ENCODE peak calls at places on chromosomes 11 and 22, in six cellular contexts. W is hepatocyte, A is HCT116, J is MM.1S, B is neural progenitor cell, G is PC-3. Z is an unnamed sample. For H3K9me3, the result is how much of the 10 kb centered on the place peaks cover.

GRCh38 chr22:20316217-20316843 is 3.5 kb downstream of the DGCR6L start:
- DNase-seq in W (no peak), A (no peak), J (no peak), B (peak), G (no peak), Z (no peak)

GRCh38 chr11:2331404-2331803 is 29.6 kb downstream of the TSPAN32 start:
- DNase-seq in W (no peak), A (no peak), J (no peak), B (no peak), G (no peak), Z (no peak)

GRCh38 chr11:23903044-23903704 is 593.7 kb upstream of the LUZP2 start:
- DNase-seq in W (peak), A (no peak), J (no peak), B (no peak), G (peak), Z (peak)

GRCh38 chr11:8178297-8178696 is 9.5 kb upstream of the RIC3 start:
- DNase-seq in W (no peak), A (no peak), J (no peak), B (peak), G (no peak), Z (no peak)

GRCh38 chr11:125944350-125945010 is 1.4 kb upstream of the VSIG10L2 start:
- DNase-seq in W (no peak), A (no peak), J (no peak), B (no peak), G (no peak), Z (no peak)

GRCh38 chr11:75652936-75653335 is 15.9 kb downstream of the MAP6 start:
- DNase-seq in W (no peak), A (no peak), J (no peak), B (no peak), G (peak), Z (peak)

GRCh38 chr11:6633422-6634408 is 14.5 kb upstream of the TPP1 start:
- DNase-seq in W (no peak), A (no peak), J (no peak), B (no peak), G (no peak), Z (no peak)

GRCh38 chr11:44146931-44147330 is 51.5 kb downstream of the EXT2 start:
- DNase-seq in W (no peak), A (no peak), J (no peak), B (no peak), G (no peak), Z (no peak)

GRCh38 chr22:38262051-38262795 is 10.6 kb downstream of the TMEM184B start:
- DNase-seq in W (no peak), A (no peak), J (peak), B (peak), G (peak), Z (peak)

GRCh38 chr22:38422615-38423511 is 32.1 kb downstream of the KCNJ4 start:
- DNase-seq in W (no peak), A (no peak), J (no peak), B (no peak), G (no peak), Z (no peak)

GRCh38 chr11:67732045-67732787 is 57.8 kb upstream of the ALDH3B2 start:
- DNase-seq in W (peak), A (peak), J (no peak), B (peak), G (peak), Z (peak)

GRCh38 chr22:41776381-41776780 is 24.1 kb upstream of the CCDC134 start:
- DNase-seq in W (no peak), A (no peak), J (no peak), B (no peak), G (no peak), Z (no peak)

GRCh38 chr11:78801161-78801884 is 226.7 kb upstream of the NARS2 start:
- DNase-seq in W (peak), A (no peak), J (no peak), B (no peak), G (peak), Z (peak)

GRCh38 chr11:34274712-34275398 is 83.0 kb downstream of the ABTB2 start:
- DNase-seq in W (peak), A (peak), J (no peak), B (no peak), G (peak), Z (peak)

GRCh38 chr11:120611576-120611975 is 100.0 kb downstream of the GRIK4 start:
- DNase-seq in W (no peak), A (no peak), J (no peak), B (no peak), G (no peak), Z (no peak)

GRCh38 chr11:117979481-117980211 is 6.5 kb upstream of the IL10RA start:
- DNase-seq in W (no peak), A (no peak), J (no peak), B (no peak), G (no peak), Z (no peak)

GRCh38 chr11:59939482-59939881 is 1.2 kb downstream of the OOSP1 start:
- DNase-seq in W (no peak), A (no peak), J (no peak), B (no peak), G (no peak), Z (no peak)

GRCh38 chr22:48639896-48640732 is 1187.6 kb downstream of the BRD1 start:
- DNase-seq in W (no peak), A (no peak), J (no peak), B (no peak), G (no peak), Z (no peak)

GRCh38 chr11:23124996-23125395 is 264.7 kb upstream of the CCDC179 start:
- DNase-seq in W (no peak), A (no peak), J (no peak), B (no peak), G (peak), Z (no peak)

GRCh38 chr11:5690216-5690615 is 626 bp downstream of the TRIM22 start:
- DNase-seq in W (no peak), A (no peak), J (no peak), B (peak), G (no peak), Z (peak)

GRCh38 chr11:2929880-2930704 is 872 bp upstream of the PHLDA2 start:
- DNase-seq in W (peak), A (peak), J (peak), B (peak), G (peak), Z (peak)

GRCh38 chr22:25374871-25375270 is 155.4 kb downstream of the CRYBB2 start:
- DNase-seq in W (no peak), A (no peak), J (no peak), B (no peak), G (no peak), Z (no peak)

GRCh38 chr22:29377979-29378378 is 10.4 kb downstream of the AP1B1 start:
- DNase-seq in W (no peak), A (no peak), J (no peak), B (no peak), G (peak), Z (no peak)

GRCh38 chr11:116553482-116553881 is 219.3 kb downstream of the BUD13 start:
- DNase-seq in W (no peak), A (no peak), J (no peak), B (peak), G (no peak), Z (no peak)

GRCh38 chr11:104275992-104276391 is 112.0 kb upstream of the PDGFD start:
- DNase-seq in W (no peak), A (no peak), J (no peak), B (no peak), G (peak), Z (peak)

GRCh38 chr11:77091146-77091940 is 11.3 kb upstream of the OMP start:
- DNase-seq in W (peak), A (peak), J (peak), B (peak), G (peak), Z (peak)

GRCh38 chr22:50530280-50530856 is 556 bp upstream of the TYMP start:
- DNase-seq in W (peak), A (peak), J (peak), B (peak), G (peak), Z (peak)

GRCh38 chr11:44120169-44120568 is 24.7 kb downstream of the EXT2 start:
- DNase-seq in W (no peak), A (no peak), J (no peak), B (peak), G (peak), Z (peak)

GRCh38 chr11:117909611-117910382 is 19.4 kb downstream of the TMPRSS13 start:
- DNase-seq in W (no peak), A (no peak), J (no peak), B (no peak), G (no peak), Z (no peak)

GRCh38 chr11:43071338-43071737 is 240.5 kb upstream of the API5 start:
- DNase-seq in W (peak), A (no peak), J (no peak), B (no peak), G (no peak), Z (no peak)

GRCh38 chr11:43067681-43068080 is 244.1 kb upstream of the API5 start:
- DNase-seq in W (no peak), A (no peak), J (no peak), B (no peak), G (no peak), Z (no peak)

GRCh38 chr11:43074810-43075209 is 237.0 kb upstream of the API5 start:
- DNase-seq in W (peak), A (no peak), J (no peak), B (no peak), G (no peak), Z (no peak)

GRCh38 chr11:43072911-43073310 is 238.9 kb upstream of the API5 start:
- DNase-seq in W (no peak), A (no peak), J (no peak), B (no peak), G (no peak), Z (no peak)

DNA sequence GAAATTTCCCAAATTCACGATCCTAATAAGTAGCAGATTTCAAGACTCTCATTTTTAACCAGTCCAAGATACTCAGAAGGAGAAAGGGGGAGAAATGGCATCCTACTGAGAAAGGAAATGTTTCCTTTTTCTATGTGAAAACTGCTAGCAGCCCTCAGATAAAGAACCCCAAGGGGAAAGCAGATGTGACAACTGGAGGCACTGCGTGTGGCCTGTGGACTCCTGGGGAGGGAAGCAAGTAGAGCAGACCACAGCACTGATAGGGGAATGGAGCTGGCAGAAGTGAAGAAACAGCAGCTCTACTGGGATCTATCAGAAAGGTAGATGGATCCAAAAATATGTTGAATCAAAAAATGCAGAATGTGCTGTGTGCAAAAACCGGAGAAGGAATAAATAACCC is 239.7 kb upstream of the API5 start:
- DNase-seq in W (no peak), A (no peak), J (no peak), B (peak), G (no peak), Z (no peak)
- TF ChIP-seq EZH2 in W (no peak), A (no peak), J (no peak), B (no peak), G (no peak), Z (no peak)

DNA sequence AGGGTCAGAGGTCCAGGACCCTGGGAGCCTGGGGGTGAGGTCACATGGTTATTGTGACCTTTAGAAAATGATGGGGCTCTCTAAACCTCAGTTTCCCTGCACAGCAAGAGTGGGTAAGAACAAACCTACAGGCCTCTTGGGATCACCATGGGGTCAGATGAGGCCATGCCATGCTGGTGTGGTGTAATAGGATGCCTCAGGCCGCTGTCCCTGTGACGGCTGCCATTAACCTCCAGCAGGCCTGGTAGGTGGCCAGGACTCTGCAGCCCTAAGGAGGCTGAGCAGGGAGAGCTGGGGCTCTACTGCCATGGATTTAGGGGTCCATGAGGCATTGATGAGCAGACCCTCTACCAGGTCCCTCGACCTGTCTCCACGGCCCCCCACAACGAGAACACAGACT is 265.5 kb downstream of the CTTN start:
- DNase-seq in W (no peak), A (no peak), J (no peak), B (no peak), G (no peak), Z (no peak)
- H3K9me3 ChIP-seq in W (under half), A (under half), J (under half), B (under half), G (under half), Z (under half)

DNA sequence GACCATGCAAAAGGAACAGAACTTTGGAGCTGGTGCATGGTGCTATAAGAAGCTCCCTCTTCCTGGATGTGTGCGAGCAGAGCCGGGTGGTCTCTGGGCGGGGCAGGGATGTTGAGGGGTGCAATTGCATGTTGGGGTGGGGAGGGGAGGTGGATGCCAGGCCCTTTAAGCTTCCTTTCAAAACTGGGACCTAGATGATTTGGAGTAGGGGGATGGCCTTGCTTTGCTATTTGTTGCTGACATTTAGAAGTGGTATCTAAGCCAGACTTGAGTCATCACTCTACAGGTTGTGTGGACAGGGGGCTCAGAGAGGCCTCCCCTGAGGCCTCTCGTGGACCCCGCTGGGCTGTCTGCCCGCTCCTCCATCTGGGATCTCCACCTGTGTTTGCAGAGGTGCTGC is 24.8 kb downstream of the FBLN1 start:
- DNase-seq in W (no peak), A (no peak), J (no peak), B (no peak), G (no peak), Z (no peak)
- TF ChIP-seq EZH2phosphoT487 in W (no peak), A (no peak), J (no peak), B (no peak), G (no peak), Z (no peak)

DNA sequence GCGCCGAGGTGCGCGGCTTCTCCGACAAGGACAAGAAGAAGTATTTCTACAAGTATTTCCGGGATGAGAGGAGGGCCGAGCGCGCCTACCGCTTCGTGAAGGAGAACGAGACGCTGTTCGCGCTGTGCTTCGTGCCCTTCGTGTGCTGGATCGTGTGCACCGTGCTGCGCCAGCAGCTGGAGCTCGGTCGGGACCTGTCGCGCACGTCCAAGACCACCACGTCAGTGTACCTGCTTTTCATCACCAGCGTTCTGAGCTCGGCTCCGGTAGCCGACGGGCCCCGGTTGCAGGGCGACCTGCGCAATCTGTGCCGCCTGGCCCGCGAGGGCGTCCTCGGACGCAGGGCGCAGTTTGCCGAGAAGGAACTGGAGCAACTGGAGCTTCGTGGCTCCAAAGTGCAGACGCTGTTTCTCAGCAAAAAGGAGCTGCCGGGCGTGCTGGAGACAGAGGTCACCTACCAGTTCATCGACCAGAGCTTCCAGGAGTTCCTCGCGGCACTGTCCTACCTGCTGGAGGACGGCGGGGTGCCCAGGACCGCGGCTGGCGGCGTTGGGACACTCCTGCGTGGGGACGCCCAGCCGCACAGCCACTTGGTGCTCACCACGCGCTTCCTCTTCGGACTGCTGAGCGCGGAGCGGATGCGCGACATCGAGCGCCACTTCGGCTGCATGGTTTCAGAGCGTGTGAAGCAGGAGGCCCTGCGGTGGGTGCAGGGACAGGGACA is 2.7 kb downstream of the NLRP6 start:
- DNase-seq in W (no peak), A (no peak), J (no peak), B (no peak), G (no peak), Z (peak)
- TF ChIP-seq EZH2 in W (no peak), A (no peak), J (no peak), B (no peak), G (no peak), Z (peak)

DNA sequence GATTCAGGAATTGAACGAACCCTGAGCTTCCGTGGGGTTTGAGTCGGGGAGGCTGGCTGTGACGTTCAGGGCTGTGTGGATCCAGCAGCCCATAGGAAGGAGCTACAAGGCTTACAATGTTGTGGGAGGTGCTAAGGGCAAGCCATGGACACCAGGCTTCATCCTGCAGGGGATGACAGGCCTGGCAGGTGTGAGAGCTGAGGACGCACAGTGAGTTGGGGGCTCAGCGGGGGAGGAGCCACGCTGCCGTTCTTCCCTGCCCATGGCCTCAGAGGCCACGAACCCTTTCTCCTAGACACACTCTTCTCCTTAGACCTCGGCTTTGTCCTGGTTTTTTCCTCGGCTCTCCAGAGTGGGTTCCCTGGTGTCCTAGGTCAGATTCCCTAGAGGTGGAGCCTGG is 113.3 kb upstream of the SLC22A12 start:
- DNase-seq in W (no peak), A (no peak), J (no peak), B (no peak), G (no peak), Z (no peak)
- H3K9me3 ChIP-seq in W (under half), A (under half), J (under half), B (under half), G (under half), Z (under half)

DNA sequence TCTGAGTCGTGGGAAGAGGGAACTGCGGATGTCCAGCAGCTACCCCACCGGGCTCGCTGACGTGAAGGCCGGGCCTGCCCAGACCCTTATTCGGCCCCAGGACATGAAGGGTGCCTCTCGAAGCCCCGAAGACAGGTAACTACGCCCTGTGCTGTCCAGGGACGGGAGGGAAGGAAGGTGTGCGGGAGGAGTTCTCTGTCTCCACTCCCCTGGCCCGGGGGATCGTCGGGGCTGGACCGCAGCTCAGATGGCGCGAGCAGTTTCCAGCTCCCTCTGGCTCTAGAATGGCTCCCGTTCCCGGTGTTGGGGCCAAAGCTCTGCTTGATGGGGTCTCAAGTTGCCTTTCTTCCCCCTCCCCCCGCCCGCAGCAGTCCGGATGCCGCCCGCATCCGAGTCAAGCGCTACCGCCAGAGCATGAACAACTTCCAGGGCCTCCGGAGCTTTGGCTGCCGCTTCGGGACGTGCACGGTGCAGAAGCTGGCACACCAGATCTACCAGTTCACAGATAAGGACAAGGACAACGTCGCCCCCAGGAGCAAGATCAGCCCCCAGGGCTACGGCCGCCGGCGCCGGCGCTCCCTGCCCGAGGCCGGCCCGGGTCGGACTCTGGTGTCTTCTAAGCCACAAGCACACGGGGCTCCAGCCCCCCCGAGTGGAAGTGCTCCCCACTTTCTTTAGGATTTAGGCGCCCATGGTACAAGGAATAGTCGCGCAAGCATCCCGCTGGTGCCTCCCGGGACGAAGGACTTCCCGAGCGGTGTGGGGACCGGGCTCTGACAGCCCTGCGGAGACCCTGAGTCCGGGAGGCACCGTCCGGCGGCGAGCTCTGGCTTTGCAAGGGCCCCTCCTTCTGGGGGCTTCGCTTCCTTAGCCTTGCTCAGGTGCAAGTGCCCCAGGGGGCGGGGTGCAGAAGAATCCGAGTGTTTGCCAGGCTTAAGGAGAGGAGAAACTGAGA is 1.4 kb downstream of the ADM start:
- DNase-seq in W (peak), A (no peak), J (peak), B (peak), G (peak), Z (peak)
- TF ChIP-seq EZH2phosphoT487 in W (no peak), A (no peak), J (no peak), B (peak), G (no peak), Z (no peak)

Z was measured in GM23248.